ENCODE peak calls at places on chromosome X, in ten cellular contexts. N is mesothelial cell of epicardium; C is activated CD8-positive, alpha-beta memory T cell treated with anti-CD3 and anti-CD28 coated beads for 48 hours; F is stromal cell of bone marrow; V is Caco-2; G is tibial artery; R is AG08396; I is hepatocyte; W is CD4-positive, alpha-beta T cell; S is C1 segment of cervical spinal cord. D is an unnamed sample.

GRCh38 chrX:9447906-9448305 is 17.0 kb upstream of the TBL1X start:
- DNase-seq in F (no peak), W (no peak), R (no peak), S (no peak), N (no peak), G (no peak), C (no peak), V (no peak), I (no peak), D (no peak)

GRCh38 chrX:118974908-118975671 is 672 bp downstream of the LONRF3 start:
- DNase-seq in I (peak; percentile 58), R (peak; percentile 35), F (no peak), V (peak; percentile 27), N (no peak), C (no peak), W (peak; percentile 49), S (no peak), G (peak; percentile 69), D (peak; percentile 46)

GRCh38 chrX:153569475-153569874 is 29.5 kb downstream of the CCNQ start:
- DNase-seq in S (no peak), V (no peak), F (no peak), W (no peak), N (no peak), C (no peak), R (no peak), G (no peak), I (no peak), D (no peak)

GRCh38 chrX:72097081-72097480 is 34.6 kb downstream of the RTL5 start:
- DNase-seq in G (no peak), V (no peak), N (no peak), W (no peak), I (no peak), R (no peak), F (no peak), S (no peak), C (no peak), D (no peak)

GRCh38 chrX:39721570-39722279 is 376.0 kb downstream of the BCOR start:
- DNase-seq in R (peak; percentile 45), S (no peak), F (peak; percentile 56), V (no peak), G (peak; percentile 76), C (no peak), I (peak; percentile 46), W (no peak), N (no peak), D (no peak)

GRCh38 chrX:42149281-42149680 is 225.9 kb upstream of the CASK start:
- DNase-seq in G (no peak), N (no peak), R (no peak), V (no peak), W (no peak), C (no peak), S (no peak), I (no peak), F (no peak), D (no peak)

GRCh38 chrX:87664381-87664780 is 146.8 kb downstream of the KLHL4 start:
- DNase-seq in G (no peak), W (no peak), S (no peak), R (no peak), I (peak; percentile 51), C (no peak), V (no peak), F (no peak), N (no peak), D (no peak)

GRCh38 chrX:145843196-145843595 is 25.6 kb downstream of the SLITRK2 start:
- DNase-seq in V (no peak), S (peak; percentile 11), I (no peak), N (no peak), R (no peak), C (no peak), F (no peak), G (no peak), W (no peak), D (no peak)

GRCh38 chrX:13876652-13877051 is 59.8 kb upstream of the GPM6B start:
- DNase-seq in S (no peak), G (no peak), N (no peak), I (no peak), W (no peak), V (no peak), F (peak; percentile 30), C (no peak), R (peak; percentile 21), D (no peak)

GRCh38 chrX:39946822-39947221 is 150.9 kb downstream of the BCOR start:
- DNase-seq in V (no peak), S (no peak), N (no peak), G (no peak), C (no peak), F (peak; percentile 38), I (no peak), R (peak; percentile 79), W (no peak), D (no peak)

GRCh38 chrX:149504226-149504914 is 736 bp downstream of the IDS start:
- DNase-seq in V (peak; percentile 19), W (peak; percentile 60), C (peak; percentile 15), S (no peak), R (no peak), F (no peak), I (peak; percentile 41), G (no peak), N (no peak), D (peak; percentile 41)

GRCh38 chrX:145506225-145506624 is 258.9 kb downstream of the SPANXN1 start:
- DNase-seq in W (no peak), R (no peak), V (no peak), I (no peak), C (no peak), N (no peak), G (no peak), S (no peak), F (no peak), D (no peak)

GRCh38 chrX:110044531-110045249 is 41.8 kb downstream of the TMEM164 start:
- DNase-seq in G (no peak), I (no peak), W (no peak), N (no peak), V (no peak), C (no peak), S (no peak), F (no peak), R (no peak), D (no peak)

GRCh38 chrX:78527263-78527662 is 131.9 kb downstream of the RTL3 start:
- DNase-seq in R (peak; percentile 15), N (no peak), V (no peak), S (no peak), I (no peak), C (no peak), G (no peak), W (no peak), F (peak; percentile 44), D (no peak)

GRCh38 chrX:112834016-112834855 is 6.4 kb downstream of the AMOT start:
- DNase-seq in W (no peak), C (no peak), G (no peak), F (peak; percentile 43), V (peak; percentile 3), I (peak; percentile 47), R (peak; percentile 26), S (no peak), N (no peak), D (no peak)

GRCh38 chrX:150482537-150483217 is 85.7 kb upstream of the MTM1 start:
- DNase-seq in I (peak; percentile 58), V (no peak), G (no peak), N (no peak), R (peak; percentile 39), W (no peak), F (peak; percentile 31), C (no peak), S (no peak), D (no peak)

GRCh38 chrX:16786791-16787735 is 797 bp downstream of the TXLNG start:
- DNase-seq in N (peak; percentile 21), I (peak; percentile 58), W (peak; percentile 21), C (peak; percentile 0), S (no peak), G (peak; percentile 61), F (no peak), V (peak; percentile 9), R (peak; percentile 50), D (peak; percentile 37)

GRCh38 chrX:11464836-11465458 is 171.7 kb downstream of the AMELX start:
- DNase-seq in G (no peak), S (no peak), C (no peak), N (no peak), F (no peak), V (no peak), I (no peak), R (no peak), W (no peak), D (no peak)

GRCh38 chrX:27380163-27380845 is 82.8 kb downstream of the PPP4R3C start:
- DNase-seq in G (no peak), V (peak; percentile 5), W (no peak), S (no peak), C (no peak), R (no peak), F (no peak), I (no peak), N (no peak), D (no peak)

GRCh38 chrX:153879741-153880439 is 6.1 kb downstream of the L1CAM start:
- DNase-seq in C (no peak), F (no peak), W (no peak), V (no peak), N (no peak), R (no peak), G (no peak), I (no peak), S (no peak), D (no peak)

GRCh38 chrX:15848576-15848975 is 6.0 kb downstream of the AP1S2 start:
- DNase-seq in G (no peak), I (no peak), C (no peak), S (no peak), W (no peak), V (no peak), N (no peak), F (no peak), R (no peak), D (no peak)

GRCh38 chrX:49242545-49243066 is 7.3 kb downstream of the CCDC22 start:
- DNase-seq in N (no peak), G (no peak), F (no peak), S (no peak), V (no peak), C (no peak), I (no peak), R (no peak), W (no peak), D (no peak)

GRCh38 chrX:84339507-84340364 is 151.7 kb upstream of the RPS6KA6 start:
- DNase-seq in S (no peak), I (peak; percentile 25), W (no peak), F (no peak), N (no peak), C (no peak), V (peak; percentile 3), G (no peak), R (peak; percentile 15), D (no peak)

GRCh38 chrX:115553171-115553570 is 7.8 kb upstream of the PLS3 start:
- DNase-seq in N (no peak), C (no peak), G (no peak), I (no peak), F (no peak), S (no peak), W (no peak), V (no peak), R (no peak), D (no peak)

GRCh38 chrX:36336746-36337145 is 417.2 kb downstream of the CFAP47 start:
- DNase-seq in R (no peak), W (no peak), C (no peak), N (no peak), V (no peak), G (no peak), F (no peak), S (no peak), I (no peak), D (no peak)

GRCh38 chrX:93585661-93586060 is 87.7 kb downstream of the NAP1L3 start:
- DNase-seq in R (no peak), N (no peak), S (no peak), V (no peak), G (no peak), W (no peak), I (no peak), F (peak; percentile 8), C (no peak), D (no peak)

GRCh38 chrX:97016106-97016505 is 132.4 kb downstream of the RPA4 start:
- DNase-seq in G (no peak), W (no peak), C (no peak), S (no peak), V (no peak), R (no peak), I (no peak), N (no peak), F (no peak), D (no peak)

D was measured in left lung.